ENCODE peak calls at places on chromosomes 12 and 14, in four cellular contexts. One of them, this sample, is unnamed. For H3K9me3, the result is how much of the 10 kb centered on the place peaks cover.

GRCh38 chr14:35366048-35366428 is 38.5 kb downstream of the NFKBIA start:
- DNase-seq in uterus: no peak
- DNase-seq in hepatocyte: no peak
- DNase-seq in psoas muscle: peak
- DNase-seq in this sample: no peak

GRCh38 chr12:57593187-57593586 is 2.2 kb downstream of the PIP4K2C start:
- DNase-seq in uterus: no peak
- DNase-seq in hepatocyte: no peak
- DNase-seq in psoas muscle: no peak
- DNase-seq in this sample: no peak

GRCh38 chr12:127149226-127149964 is 1117.6 kb upstream of the TMEM132C start:
- DNase-seq in uterus: no peak
- DNase-seq in hepatocyte: no peak
- DNase-seq in psoas muscle: no peak
- DNase-seq in this sample: peak

GRCh38 chr14:79476133-79476532 is 735.2 kb downstream of the DIO2 start:
- DNase-seq in uterus: no peak
- DNase-seq in hepatocyte: no peak
- DNase-seq in psoas muscle: no peak
- DNase-seq in this sample: no peak

GRCh38 chr12:103865151-103865730 is 24.2 kb upstream of the NT5DC3 start:
- DNase-seq in uterus: no peak
- DNase-seq in hepatocyte: no peak
- DNase-seq in psoas muscle: no peak
- DNase-seq in this sample: no peak

GRCh38 chr14:56194062-56194461 is 75.9 kb downstream of the PELI2 start:
- DNase-seq in uterus: no peak
- DNase-seq in hepatocyte: no peak
- DNase-seq in psoas muscle: no peak
- DNase-seq in this sample: no peak

GRCh38 chr12:111285191-111285590 is 83.7 kb downstream of the PHETA1 start:
- DNase-seq in uterus: no peak
- DNase-seq in hepatocyte: no peak
- DNase-seq in psoas muscle: no peak
- DNase-seq in this sample: no peak

GRCh38 chr14:100147181-100147631 is 12.2 kb downstream of the DEGS2 start:
- DNase-seq in uterus: no peak
- DNase-seq in hepatocyte: no peak
- DNase-seq in psoas muscle: no peak
- DNase-seq in this sample: no peak

GRCh38 chr12:81499809-81500208 is 259.3 kb downstream of the PPFIA2 start:
- DNase-seq in uterus: no peak
- DNase-seq in hepatocyte: no peak
- DNase-seq in psoas muscle: no peak
- DNase-seq in this sample: no peak

GRCh38 chr12:91406920-91407341 is 224.3 kb upstream of the DCN start:
- DNase-seq in uterus: no peak
- DNase-seq in hepatocyte: peak
- DNase-seq in psoas muscle: no peak
- DNase-seq in this sample: no peak

GRCh38 chr14:32306549-32306948 is 22.5 kb upstream of the AKAP6 start:
- DNase-seq in uterus: no peak
- DNase-seq in hepatocyte: no peak
- DNase-seq in psoas muscle: no peak
- DNase-seq in this sample: no peak

GRCh38 chr12:87660987-87661769 is 368.0 kb downstream of the C12orf50 start:
- DNase-seq in uterus: no peak
- DNase-seq in hepatocyte: no peak
- DNase-seq in psoas muscle: no peak
- DNase-seq in this sample: no peak

GRCh38 chr12:22333186-22333745 is 1.2 kb downstream of the ST8SIA1 start:
- DNase-seq in uterus: no peak
- DNase-seq in hepatocyte: no peak
- DNase-seq in psoas muscle: no peak
- DNase-seq in this sample: peak

GRCh38 chr14:105840266-105841021 is 314.1 kb downstream of the TMEM121 start:
- DNase-seq in uterus: no peak
- DNase-seq in hepatocyte: no peak
- DNase-seq in psoas muscle: no peak
- DNase-seq in this sample: no peak

GRCh38 chr12:57086951-57087688 is 1.8 kb upstream of the NAB2 start:
- DNase-seq in uterus: peak
- DNase-seq in hepatocyte: peak
- DNase-seq in psoas muscle: peak
- DNase-seq in this sample: peak

GRCh38 chr12:57240926-57241555 is 9.9 kb downstream of the STAC3 start:
- DNase-seq in uterus: no peak
- DNase-seq in hepatocyte: no peak
- DNase-seq in psoas muscle: peak
- DNase-seq in this sample: no peak

GRCh38 chr14:92352158-92352985 is 29.4 kb downstream of the SLC24A4 start:
- DNase-seq in uterus: no peak
- DNase-seq in hepatocyte: no peak
- DNase-seq in psoas muscle: no peak
- DNase-seq in this sample: no peak

GRCh38 chr12:87413784-87414183 is 615.4 kb downstream of the C12orf50 start:
- DNase-seq in uterus: no peak
- DNase-seq in hepatocyte: peak
- DNase-seq in psoas muscle: no peak
- DNase-seq in this sample: no peak

GRCh38 chr14:100531591-100532121 is 55.6 kb downstream of the BEGAIN start:
- DNase-seq in uterus: peak
- DNase-seq in hepatocyte: peak
- DNase-seq in psoas muscle: peak
- DNase-seq in this sample: no peak

GRCh38 chr14:64800000-64800399 is 79.7 kb downstream of the SPTB start:
- DNase-seq in uterus: no peak
- DNase-seq in hepatocyte: peak
- DNase-seq in psoas muscle: no peak
- DNase-seq in this sample: no peak

GRCh38 chr12:51866324-51866723 is 17.8 kb upstream of the FIGNL2 start:
- DNase-seq in uterus: no peak
- DNase-seq in hepatocyte: no peak
- DNase-seq in psoas muscle: peak
- DNase-seq in this sample: no peak

GRCh38 chr12:86233126-86233525 is 23.1 kb downstream of the MGAT4C start:
- DNase-seq in uterus: no peak
- DNase-seq in hepatocyte: peak
- DNase-seq in psoas muscle: no peak
- DNase-seq in this sample: no peak

GRCh38 chr14:30264161-30264560 is 294.8 kb upstream of the G2E3 start:
- DNase-seq in uterus: no peak
- DNase-seq in hepatocyte: no peak
- DNase-seq in psoas muscle: no peak
- DNase-seq in this sample: no peak

GRCh38 chr14:40909906-40910305 is 696.8 kb upstream of the LRFN5 start:
- DNase-seq in uterus: no peak
- DNase-seq in hepatocyte: no peak
- DNase-seq in psoas muscle: no peak
- DNase-seq in this sample: no peak

GRCh38 chr14:105076805-105077648 is 11.8 kb upstream of the GPR132 start:
- DNase-seq in uterus: no peak
- DNase-seq in hepatocyte: no peak
- DNase-seq in psoas muscle: no peak
- DNase-seq in this sample: no peak

GRCh38 chr14:60862283-60862682 is 118.6 kb downstream of the TRMT5 start:
- DNase-seq in uterus: peak
- DNase-seq in hepatocyte: peak
- DNase-seq in psoas muscle: no peak
- DNase-seq in this sample: no peak

GRCh38 chr12:79454338-79454777 is 236.4 kb downstream of the PAWR start:
- DNase-seq in uterus: peak
- DNase-seq in hepatocyte: peak
- DNase-seq in psoas muscle: no peak
- DNase-seq in this sample: peak

GRCh38 chr12:90013409-90013808 is 304.8 kb upstream of the ATP2B1 start:
- DNase-seq in uterus: no peak
- DNase-seq in hepatocyte: peak
- DNase-seq in psoas muscle: no peak
- DNase-seq in this sample: no peak

GRCh38 chr12:25715147-25715546 is 162.1 kb upstream of the LMNTD1 start:
- DNase-seq in uterus: no peak
- DNase-seq in hepatocyte: no peak
- DNase-seq in psoas muscle: no peak
- DNase-seq in this sample: no peak

GRCh38 chr14:58861546-58861945 is 223.8 kb downstream of the DACT1 start:
- DNase-seq in uterus: no peak
- DNase-seq in hepatocyte: no peak
- DNase-seq in psoas muscle: no peak
- DNase-seq in this sample: no peak

GRCh38 chr14:91369628-91370445 is 47.8 kb downstream of the CCDC88C start:
- DNase-seq in uterus: no peak
- DNase-seq in hepatocyte: no peak
- DNase-seq in psoas muscle: no peak
- DNase-seq in this sample: no peak

GRCh38 chr14:76729953-76730505 is 31.2 kb upstream of the VASH1 start:
- DNase-seq in uterus: no peak
- DNase-seq in hepatocyte: no peak
- DNase-seq in psoas muscle: no peak
- DNase-seq in this sample: no peak

GRCh38 chr14:100239200-100239839 is 376 bp downstream of the YY1 start:
- DNase-seq in uterus: peak
- DNase-seq in hepatocyte: peak
- DNase-seq in psoas muscle: peak
- DNase-seq in this sample: no peak

DNA sequence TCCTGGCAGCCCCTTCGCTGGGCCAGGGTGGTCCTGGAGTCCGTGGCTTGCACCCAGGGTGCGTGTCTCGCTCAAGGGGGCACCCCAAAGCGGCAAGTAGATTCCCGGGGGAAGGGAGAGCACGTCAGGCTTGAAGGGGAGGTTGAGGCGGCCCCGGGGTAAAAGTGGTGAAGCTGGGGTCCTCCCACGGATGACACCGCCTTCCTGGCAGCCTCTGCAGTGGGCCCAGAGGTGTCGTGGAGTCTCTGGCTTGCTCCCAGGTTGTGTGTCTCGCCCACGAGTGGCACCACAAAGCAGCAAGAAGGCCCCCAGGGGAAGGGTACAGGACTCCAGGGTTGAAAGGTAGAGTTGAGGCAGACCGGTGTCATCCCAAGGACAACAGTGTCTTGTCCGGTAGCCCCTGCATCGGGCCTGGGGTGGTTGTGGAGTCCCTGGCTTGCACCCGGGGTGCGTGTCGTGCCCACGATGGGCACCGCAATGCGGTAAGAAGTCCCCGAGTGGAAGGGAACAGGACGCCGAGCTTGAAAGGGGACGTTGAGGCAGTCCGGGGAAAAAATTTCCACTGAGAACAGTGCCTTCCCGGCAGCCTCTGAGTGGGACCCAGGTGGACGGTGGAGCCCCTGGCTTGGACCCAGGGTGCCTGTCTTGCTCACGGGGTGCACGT is 158.0 kb upstream of the ALG10B start:
- DNase-seq in uterus: no peak
- DNase-seq in hepatocyte: no peak
- DNase-seq in psoas muscle: no peak
- DNase-seq in this sample: no peak
- H3K9me3 ChIP-seq in uterus: under half
- H3K9me3 ChIP-seq in hepatocyte: under half
- H3K9me3 ChIP-seq in psoas muscle: under half
- H3K9me3 ChIP-seq in this sample: half or more

GRCh38 chr12:34376133-34376799 is 354.0 kb downstream of the ALG10 start:
- DNase-seq in uterus: no peak
- DNase-seq in hepatocyte: no peak
- DNase-seq in psoas muscle: no peak
- DNase-seq in this sample: no peak
- H3K9me3 ChIP-seq in uterus: under half
- H3K9me3 ChIP-seq in hepatocyte: under half
- H3K9me3 ChIP-seq in psoas muscle: under half
- H3K9me3 ChIP-seq in this sample: half or more

DNA sequence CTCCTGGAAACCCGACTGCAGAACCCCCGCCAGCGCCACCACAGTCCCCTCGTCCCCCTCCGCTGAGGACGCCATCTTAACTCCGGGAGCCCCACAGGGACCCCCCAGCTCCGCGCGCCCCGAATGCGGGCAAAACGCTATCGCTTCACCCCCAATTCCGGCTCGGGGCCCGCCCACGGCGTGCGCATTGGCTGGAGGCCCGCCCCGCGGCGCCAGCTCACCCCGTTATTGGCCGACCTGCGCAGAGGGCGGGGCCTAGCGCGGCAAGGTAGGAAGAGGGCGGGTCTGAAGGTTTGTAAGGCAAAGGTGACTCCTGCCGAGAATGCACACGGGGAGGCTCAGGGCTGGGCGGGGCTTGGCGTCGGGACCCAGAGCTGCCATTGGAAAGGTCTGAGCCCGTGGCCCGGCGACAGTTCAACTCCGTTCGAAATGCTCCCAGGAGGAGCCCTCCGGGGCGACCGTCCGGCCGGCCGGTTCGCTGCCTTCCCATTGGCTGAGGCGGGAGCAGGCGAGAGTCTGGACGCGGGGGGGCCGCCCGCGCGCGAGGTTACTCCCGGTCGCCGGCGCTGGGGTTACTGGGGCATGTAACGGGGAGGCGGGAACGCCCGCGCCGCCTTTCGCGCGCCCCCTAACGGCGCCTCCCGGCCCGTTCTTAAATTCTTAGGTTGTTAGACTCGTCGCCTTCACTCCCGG is at the start of gene LPCAT3:
- DNase-seq in uterus: peak
- DNase-seq in hepatocyte: peak
- DNase-seq in psoas muscle: peak
- DNase-seq in this sample: peak
- H3K9me3 ChIP-seq in uterus: under half
- H3K9me3 ChIP-seq in hepatocyte: under half
- H3K9me3 ChIP-seq in psoas muscle: under half
- H3K9me3 ChIP-seq in this sample: under half

GRCh38 chr12:3730111-3730510 is 22.8 kb downstream of the CRACR2A start:
- DNase-seq in uterus: no peak
- DNase-seq in hepatocyte: no peak
- DNase-seq in psoas muscle: no peak
- DNase-seq in this sample: no peak

GRCh38 chr12:3740840-3741239 is 12.1 kb downstream of the CRACR2A start:
- DNase-seq in uterus: no peak
- DNase-seq in hepatocyte: no peak
- DNase-seq in psoas muscle: no peak
- DNase-seq in this sample: no peak

GRCh38 chr12:3732901-3733300 is 20.0 kb downstream of the CRACR2A start:
- DNase-seq in uterus: no peak
- DNase-seq in hepatocyte: no peak
- DNase-seq in psoas muscle: no peak
- DNase-seq in this sample: no peak

GRCh38 chr12:3735432-3735831 is 17.5 kb downstream of the CRACR2A start:
- DNase-seq in uterus: no peak
- DNase-seq in hepatocyte: no peak
- DNase-seq in psoas muscle: no peak
- DNase-seq in this sample: no peak
- H3K9me3 ChIP-seq in uterus: under half
- H3K9me3 ChIP-seq in hepatocyte: under half
- H3K9me3 ChIP-seq in psoas muscle: under half
- H3K9me3 ChIP-seq in this sample: under half

This sample was measured in AG04450.